ENCODE peak calls at places on chromosomes 4 and X, in ten cellular contexts. R is iris pigment epithelial cell; G is LHCN-M2; E is ureter; C is activated CD4-positive, alpha-beta T cell treated with anti-CD3 and anti-CD28 coated beads for 24 hours; Y is ecto neural progenitor cell; W is gastrocnemius medialis; X is left lung; F is memory B cell; V is mesenchymal stem cell. I is an unnamed sample.

GRCh38 chrX:12007881-12008280 is 130.4 kb upstream of the FRMPD4 start:
- DNase-seq in R (peak), G (peak), E (no peak), C (no peak), Y (no peak), W (no peak), X (no peak), F (no peak), V (peak), I (peak)

GRCh38 chr4:182448281-182449151 is 205.3 kb downstream of the TENM3 start:
- DNase-seq in R (peak), G (peak), E (peak), C (peak), Y (peak), W (peak), X (peak), F (no peak), V (peak), I (peak)

GRCh38 chr4:145954924-145955339 is 16.3 kb upstream of the ZNF827 start:
- DNase-seq in R (peak), G (peak), E (no peak), C (no peak), Y (no peak), W (no peak), X (no peak), F (no peak), V (peak), I (peak)

GRCh38 chr4:38774181-38774580 is 8.6 kb downstream of the TLR10 start:
- DNase-seq in R (peak), G (no peak), E (no peak), C (no peak), Y (no peak), W (no peak), X (no peak), F (no peak), V (no peak), I (peak)

GRCh38 chrX:119008122-119008744 is 33.8 kb downstream of the LONRF3 start:
- DNase-seq in R (peak), G (peak), E (no peak), C (peak), Y (no peak), W (no peak), X (no peak), F (peak), V (peak), I (no peak)

GRCh38 chr4:158159718-158160094 is 13.1 kb downstream of the GASK1B start:
- DNase-seq in R (no peak), G (no peak), E (no peak), C (no peak), Y (no peak), W (no peak), X (no peak), F (no peak), V (no peak), I (no peak)

GRCh38 chrX:101203782-101204351 is 15.7 kb upstream of the DRP2 start:
- DNase-seq in R (no peak), G (no peak), E (no peak), C (no peak), Y (no peak), W (no peak), X (no peak), F (no peak), V (no peak), I (no peak)

GRCh38 chr4:152983221-152983620 is 47.1 kb downstream of the FHDC1 start:
- DNase-seq in R (no peak), G (no peak), E (no peak), C (no peak), Y (no peak), W (no peak), X (no peak), F (no peak), V (no peak), I (no peak)

GRCh38 chrX:12615061-12615460 is 176.2 kb upstream of the PRPS2 start:
- DNase-seq in R (no peak), G (no peak), E (no peak), C (no peak), Y (no peak), W (no peak), X (no peak), F (no peak), V (no peak), I (peak)

GRCh38 chr4:122577808-122578781 is 42.8 kb downstream of the IL21 start:
- DNase-seq in R (peak), G (peak), E (no peak), C (peak), Y (no peak), W (no peak), X (no peak), F (peak), V (peak), I (peak)

GRCh38 chrX:45505214-45505613 is 304.5 kb upstream of the DIPK2B start:
- DNase-seq in R (peak), G (peak), E (no peak), C (no peak), Y (no peak), W (no peak), X (no peak), F (no peak), V (peak), I (peak)

I was measured in mammary epithelial cell.